ENCODE peak calls at places on chromosomes 6 and 20, in seven cellular contexts. D is GM20000; F is left ventricle myocardium inferior; J is neuronal stem cell; O is stimulated activated CD4-positive, alpha-beta T cell treated with anti-CD3 and anti-CD28 coated beads, Interleukin-2, amount 100 ng/mL, for 48 hours; W is activated B cell treated with CpG ODN at 0.5 μM for 24 hours; H is stimulated activated CD8-positive, alpha-beta memory T cell treated with anti-CD3 and anti-CD28 coated beads, Interleukin-7, amount 100 ng/mL, for 1 hour. C is an unnamed sample.

GRCh38 chr20:1150218-1150617 is 31.8 kb downstream of the PSMF1 start:
- DNase-seq in O (peak), W (no peak), F (no peak), J (no peak), H (no peak), D (no peak), C (no peak)

GRCh38 chr6:93940381-93940780 is 521.0 kb upstream of the EPHA7 start:
- DNase-seq in F (no peak), O (no peak), D (no peak), W (no peak), H (no peak), J (no peak), C (no peak)

GRCh38 chr6:159874475-159874874 is 16.3 kb upstream of the MAS1 start:
- DNase-seq in W (no peak), J (no peak), F (peak), D (no peak), O (no peak), H (no peak), C (no peak)

GRCh38 chr20:35478804-35479472 is 23.5 kb downstream of the CEP250 start:
- DNase-seq in J (no peak), W (no peak), F (no peak), H (no peak), O (no peak), D (no peak), C (peak)

GRCh38 chr20:36251426-36251825 is 15.1 kb downstream of the AAR2 start:
- DNase-seq in H (no peak), D (no peak), O (no peak), F (no peak), J (no peak), W (no peak), C (no peak)

GRCh38 chr6:43951063-43951755 is 176.0 kb downstream of the MRPL14 start:
- DNase-seq in W (no peak), H (no peak), J (peak), O (no peak), F (peak), D (peak), C (no peak)

GRCh38 chr6:26475823-26476729 is 18.3 kb downstream of the BTN2A1 start:
- DNase-seq in J (no peak), W (no peak), F (no peak), O (no peak), H (no peak), D (no peak), C (no peak)

GRCh38 chr20:51311636-51312479 is 230.7 kb downstream of the NFATC2 start:
- DNase-seq in O (no peak), H (no peak), D (no peak), F (no peak), J (no peak), W (no peak), C (no peak)

GRCh38 chr20:21089421-21089820 is 16.7 kb downstream of the LINC00237 start:
- DNase-seq in O (no peak), D (no peak), W (no peak), F (no peak), J (no peak), H (no peak), C (no peak)

GRCh38 chr6:154766288-154766687 is 33.1 kb downstream of the SCAF8 start:
- DNase-seq in W (no peak), F (no peak), H (no peak), D (no peak), J (no peak), O (no peak), C (no peak)

GRCh38 chr6:109662192-109662591 is 28.8 kb downstream of the AK9 start:
- DNase-seq in H (no peak), W (no peak), O (no peak), F (no peak), D (no peak), J (no peak), C (no peak)

GRCh38 chr20:1934578-1935573 is 39.7 kb downstream of the SIRPA start:
- DNase-seq in D (no peak), W (no peak), O (no peak), H (no peak), F (peak), J (no peak), C (no peak)

GRCh38 chr6:124868476-124868875 is 93.8 kb upstream of the RNF217 start:
- DNase-seq in D (no peak), J (no peak), H (no peak), F (no peak), O (no peak), W (no peak), C (no peak)

GRCh38 chr6:148890605-148891004 is 143.8 kb downstream of the UST start:
- DNase-seq in J (no peak), O (no peak), D (no peak), F (no peak), W (no peak), H (no peak), C (no peak)

GRCh38 chr20:1302578-1303541 is 26.1 kb downstream of the SDCBP2 start:
- DNase-seq in H (no peak), D (no peak), W (no peak), F (no peak), O (no peak), J (no peak), C (no peak)

GRCh38 chr6:152401978-152402377 is 235.2 kb downstream of the SYNE1 start:
- DNase-seq in O (no peak), W (no peak), D (no peak), H (no peak), J (no peak), F (no peak), C (no peak)

GRCh38 chr6:158502593-158502950 is 57.3 kb upstream of the TMEM181 start:
- DNase-seq in F (no peak), H (no peak), D (no peak), O (no peak), J (no peak), W (no peak), C (no peak)

GRCh38 chr20:17614176-17614811 is 44.4 kb downstream of the DSTN start:
- DNase-seq in D (peak), F (peak), W (no peak), O (no peak), J (no peak), H (no peak), C (no peak)

GRCh38 chr6:133130863-133131262 is 110.3 kb upstream of the EYA4 start:
- DNase-seq in D (no peak), F (peak), W (no peak), O (no peak), J (no peak), H (no peak), C (no peak)

GRCh38 chr20:57930328-57930727 is 220.5 kb upstream of the PMEPA1 start:
- DNase-seq in O (no peak), H (no peak), D (no peak), W (no peak), F (no peak), J (no peak), C (no peak)

GRCh38 chr6:166106076-166106686 is 61.5 kb downstream of the TBXT start:
- DNase-seq in D (peak), J (peak), F (peak), O (peak), W (peak), H (peak), C (peak)

GRCh38 chr6:62528894-62529526 is 243.0 kb upstream of the KHDRBS2 start:
- DNase-seq in O (no peak), W (no peak), F (no peak), J (no peak), H (no peak), D (no peak), C (no peak)

GRCh38 chr6:167501831-167502385 is 177.0 kb downstream of the TTLL2 start:
- DNase-seq in J (no peak), H (no peak), W (no peak), D (no peak), O (no peak), F (no peak), C (no peak)

GRCh38 chr20:47274449-47275108 is 81.9 kb downstream of the ZMYND8 start:
- DNase-seq in W (no peak), D (peak), F (no peak), J (no peak), O (peak), H (no peak), C (peak)

GRCh38 chr6:126618639-126619331 is 278.9 kb downstream of the CENPW start:
- DNase-seq in H (no peak), O (no peak), D (no peak), J (no peak), W (no peak), F (no peak), C (no peak)